ENCODE peak calls at places on chromosome 2, in ten cellular contexts. I is hepatocyte; B is GM23248; C is body of pancreas; J is fibroblast of lung; T is heart right ventricle; K is OCI-LY7; G is breast epithelium; N is CD4-positive, alpha-beta memory T cell; W is left ventricle myocardium inferior. M is an unnamed sample. For H3K4me1, the result is how much of the 10 kb centered on the place peaks cover.

GRCh38 chr2:105804266-105804665 is 59.6 kb downstream of the NCK2 start:
- DNase-seq in I (no peak), B (no peak), C (no peak), J (peak), T (no peak), K (no peak), G (no peak), N (no peak), W (no peak), M (no peak)

GRCh38 chr2:46181789-46182530 is 115.2 kb upstream of the EPAS1 start:
- DNase-seq in I (no peak), B (no peak), C (no peak), J (no peak), T (peak), K (no peak), G (no peak), N (no peak), W (no peak), M (no peak)

GRCh38 chr2:157331696-157332095 is 6.1 kb upstream of the ERMN start:
- DNase-seq in I (no peak), B (no peak), C (no peak), J (no peak), T (no peak), K (no peak), G (no peak), N (peak), W (no peak), M (no peak)

GRCh38 chr2:98551316-98551715 is 57.0 kb downstream of the COA5 start:
- DNase-seq in I (no peak), B (no peak), C (no peak), J (no peak), T (no peak), K (no peak), G (no peak), N (peak), W (no peak), M (no peak)

GRCh38 chr2:225400060-225400511 is 576 bp downstream of the NYAP2 start:
- DNase-seq in I (peak), B (peak), C (peak), J (peak), T (no peak), K (peak), G (no peak), N (peak), W (no peak), M (no peak)

GRCh38 chr2:236639461-236639860 is 69.8 kb downstream of the ACKR3 start:
- DNase-seq in I (no peak), B (no peak), C (no peak), J (no peak), T (no peak), K (no peak), G (no peak), N (no peak), W (no peak), M (no peak)

GRCh38 chr2:54590216-54590961 is 133.1 kb upstream of the EML6 start:
- DNase-seq in I (no peak), B (no peak), C (no peak), J (no peak), T (no peak), K (no peak), G (no peak), N (no peak), W (no peak), M (no peak)

GRCh38 chr2:13141315-13141714 is 424.6 kb downstream of the TRIB2 start:
- DNase-seq in I (no peak), B (no peak), C (no peak), J (no peak), T (no peak), K (no peak), G (no peak), N (no peak), W (no peak), M (no peak)

GRCh38 chr2:178328037-178328436 is 122.9 kb downstream of the PRKRA start:
- DNase-seq in I (no peak), B (peak), C (no peak), J (peak), T (no peak), K (no peak), G (no peak), N (no peak), W (no peak), M (no peak)

GRCh38 chr2:128289439-128289838 is 29.2 kb downstream of the HS6ST1 start:
- DNase-seq in I (no peak), B (no peak), C (no peak), J (no peak), T (peak), K (no peak), G (no peak), N (no peak), W (peak), M (no peak)
- H3K4me1 ChIP-seq in I (under half), B (under half), C (under half), J (under half), T (half or more), K (under half), G (under half), N (under half), W (half or more), M (under half)

DNA sequence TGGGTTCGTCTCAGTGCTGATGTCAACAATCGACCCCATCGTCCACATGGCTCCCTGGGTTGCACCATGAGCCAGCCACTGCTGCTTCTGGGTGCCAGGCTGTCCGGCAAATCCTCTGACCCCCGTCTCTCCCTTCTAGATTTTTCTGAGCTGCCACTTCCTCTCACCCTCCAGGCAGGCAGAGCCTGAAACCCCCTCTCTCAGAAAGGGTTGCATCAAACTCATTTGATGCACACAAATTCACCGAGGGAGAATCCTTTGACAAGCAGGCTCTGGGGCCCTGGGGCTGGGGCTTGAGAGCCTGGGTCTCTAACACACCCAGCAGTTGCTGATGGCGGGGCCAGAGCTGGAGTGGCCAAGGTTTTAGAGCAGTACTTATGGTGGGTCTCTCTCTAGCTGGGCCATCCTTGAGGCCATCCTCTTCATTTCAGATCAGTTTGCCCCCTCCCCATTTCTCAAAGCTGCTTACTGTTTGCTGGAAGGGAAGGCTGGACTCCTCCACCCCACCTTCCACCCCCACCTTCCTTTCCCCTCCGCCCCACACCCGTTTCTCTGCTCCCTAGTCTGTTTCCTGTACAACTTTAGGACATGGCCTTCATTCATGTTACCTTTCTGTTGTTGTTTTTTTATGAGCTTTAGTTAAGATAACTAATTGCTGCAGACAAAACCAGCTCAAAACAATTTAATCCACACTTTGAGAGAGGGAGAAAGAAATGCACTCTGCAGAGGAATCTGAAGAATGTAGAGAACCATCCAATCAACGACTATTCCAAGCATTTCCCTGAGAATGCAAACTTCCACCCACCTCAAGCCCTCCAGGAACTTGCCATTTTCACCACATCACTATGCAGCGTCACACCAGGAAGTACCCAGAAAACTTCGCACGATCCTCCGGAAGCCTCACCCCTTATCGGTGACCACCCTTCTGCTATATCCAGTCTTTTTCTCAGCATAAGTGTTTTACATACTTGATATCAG is 69.5 kb downstream of the ARL4C start:
- DNase-seq in I (peak), B (peak), C (peak), J (no peak), T (no peak), K (peak), G (peak), N (peak), W (no peak), M (no peak)
- H3K4me1 ChIP-seq in I (under half), B (under half), C (under half), J (under half), T (under half), K (half or more), G (under half), N (half or more), W (under half), M (under half)

GRCh38 chr2:68741238-68741637 is 6.6 kb downstream of the ARHGAP25 start:
- DNase-seq in I (no peak), B (no peak), C (no peak), J (no peak), T (no peak), K (peak), G (no peak), N (no peak), W (no peak), M (no peak)
- H3K4me1 ChIP-seq in I (under half), B (under half), C (under half), J (under half), T (under half), K (half or more), G (under half), N (half or more), W (under half), M (under half)

DNA sequence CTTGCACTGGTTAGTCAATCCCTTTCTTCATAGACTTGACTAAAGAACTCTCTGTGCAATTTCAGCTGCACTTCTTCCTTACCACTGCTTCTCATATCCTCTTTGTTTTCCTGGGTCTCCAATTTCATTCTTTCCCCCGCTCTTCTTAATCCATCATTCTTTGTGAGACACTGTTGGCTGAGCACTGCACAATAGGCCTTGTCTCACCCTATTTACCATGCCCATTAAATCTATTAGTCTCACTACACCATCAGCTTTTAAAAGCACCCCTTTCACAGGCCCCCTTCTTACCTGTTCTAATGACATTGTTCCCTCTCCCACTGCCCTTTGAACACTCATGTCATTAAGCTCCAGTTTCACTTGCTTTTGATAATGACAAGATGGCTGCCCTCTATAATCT is 404.1 kb upstream of the ACVR2A start:
- DNase-seq in I (no peak), B (no peak), C (no peak), J (no peak), T (no peak), K (no peak), G (no peak), N (no peak), W (no peak), M (no peak)
- H3K4me1 ChIP-seq in I (under half), B (under half), C (under half), J (under half), T (under half), K (under half), G (under half), N (under half), W (under half), M (under half)

GRCh38 chr2:25293958-25294513 is 47.7 kb downstream of the DNMT3A start:
- DNase-seq in I (no peak), B (no peak), C (no peak), J (no peak), T (no peak), K (no peak), G (no peak), N (no peak), W (no peak), M (no peak)

GRCh38 chr2:25294573-25295462 is 46.9 kb downstream of the DNMT3A start:
- DNase-seq in I (no peak), B (peak), C (peak), J (peak), T (peak), K (peak), G (peak), N (peak), W (peak), M (peak)

GRCh38 chr2:25293145-25293544 is 48.6 kb downstream of the DNMT3A start:
- DNase-seq in I (no peak), B (no peak), C (no peak), J (no peak), T (no peak), K (no peak), G (no peak), N (no peak), W (no peak), M (no peak)

GRCh38 chr2:25292408-25292807 is 49.3 kb downstream of the DNMT3A start:
- DNase-seq in I (no peak), B (no peak), C (no peak), J (no peak), T (no peak), K (no peak), G (no peak), N (no peak), W (no peak), M (no peak)

DNA sequence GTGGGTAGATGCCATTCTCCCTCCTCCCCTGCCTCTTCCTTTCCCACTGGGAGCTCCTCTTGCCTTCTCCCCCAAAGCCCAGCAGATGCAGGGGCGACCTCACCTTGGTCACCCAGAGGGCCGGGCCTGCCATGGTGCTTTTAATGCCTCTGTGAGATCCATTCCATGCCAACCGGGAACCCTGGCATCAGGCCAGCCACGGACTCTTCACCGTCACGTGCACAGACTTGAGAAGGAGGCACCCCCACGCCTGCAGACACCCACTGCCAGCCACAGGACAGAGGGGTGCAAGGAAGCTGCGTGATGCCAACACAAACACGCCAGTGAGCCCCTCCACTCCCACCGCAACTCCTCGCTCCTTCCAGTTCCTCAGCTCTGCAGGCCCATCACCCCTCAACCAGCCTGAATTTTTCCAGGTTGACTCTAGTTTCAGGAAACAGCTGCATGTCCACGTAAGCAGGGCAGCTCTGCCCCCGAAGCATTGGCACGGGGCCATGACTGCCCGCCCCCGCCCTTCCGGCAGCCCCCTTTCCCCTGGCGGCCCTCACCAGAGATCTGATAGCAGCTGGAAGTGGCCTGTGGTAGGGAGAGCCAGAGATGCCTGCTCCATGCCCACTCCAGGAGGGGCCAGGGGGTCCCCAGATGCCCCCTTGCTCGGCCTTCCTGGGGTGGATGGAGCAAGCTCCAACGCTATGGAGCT is 50.8 kb downstream of the DNMT3A start:
- DNase-seq in I (no peak), B (no peak), C (no peak), J (no peak), T (peak), K (no peak), G (no peak), N (no peak), W (no peak), M (no peak)
- H3K4me1 ChIP-seq in I (under half), B (under half), C (under half), J (under half), T (half or more), K (under half), G (under half), N (half or more), W (half or more), M (under half)

M was measured in prostate gland.